ENCODE peak calls at places on chromosome 9, in seven cellular contexts. One of them, this sample, is unnamed.

GRCh38 chr9:129252937-129253819 is 75.1 kb upstream of the IER5L start:
- DNase-seq in aorta: peak; percentile 88
- DNase-seq in fibroblast of mammary gland: no peak
- DNase-seq in right atrium auricular region: no peak
- DNase-seq in prostate gland: no peak
- DNase-seq in body of pancreas: no peak
- DNase-seq in GM06990: no peak
- DNase-seq in this sample: no peak

GRCh38 chr9:38251036-38251335 is 141.5 kb upstream of the ALDH1B1 start:
- DNase-seq in aorta: no peak
- DNase-seq in fibroblast of mammary gland: no peak
- DNase-seq in right atrium auricular region: no peak
- DNase-seq in prostate gland: no peak
- DNase-seq in body of pancreas: no peak
- DNase-seq in GM06990: no peak
- DNase-seq in this sample: no peak

GRCh38 chr9:87567566-87567965 is 69.9 kb downstream of the DAPK1 start:
- DNase-seq in aorta: peak; percentile 82
- DNase-seq in fibroblast of mammary gland: peak; percentile 57
- DNase-seq in right atrium auricular region: no peak
- DNase-seq in prostate gland: no peak
- DNase-seq in body of pancreas: no peak
- DNase-seq in GM06990: no peak
- DNase-seq in this sample: no peak

GRCh38 chr9:94800424-94801117 is 74.1 kb downstream of the AOPEP start:
- DNase-seq in aorta: no peak
- DNase-seq in fibroblast of mammary gland: no peak
- DNase-seq in right atrium auricular region: no peak
- DNase-seq in prostate gland: no peak
- DNase-seq in body of pancreas: no peak
- DNase-seq in GM06990: no peak
- DNase-seq in this sample: no peak

GRCh38 chr9:127563579-127563978 is 48.5 kb upstream of the STXBP1 start:
- DNase-seq in aorta: no peak
- DNase-seq in fibroblast of mammary gland: no peak
- DNase-seq in right atrium auricular region: no peak
- DNase-seq in prostate gland: no peak
- DNase-seq in body of pancreas: no peak
- DNase-seq in GM06990: no peak
- DNase-seq in this sample: no peak

GRCh38 chr9:104850771-104851170 is 77.2 kb downstream of the ABCA1 start:
- DNase-seq in aorta: no peak
- DNase-seq in fibroblast of mammary gland: no peak
- DNase-seq in right atrium auricular region: no peak
- DNase-seq in prostate gland: no peak
- DNase-seq in body of pancreas: no peak
- DNase-seq in GM06990: no peak
- DNase-seq in this sample: no peak

GRCh38 chr9:127949827-127950512 is 12.3 kb upstream of the DPM2 start:
- DNase-seq in aorta: no peak
- DNase-seq in fibroblast of mammary gland: no peak
- DNase-seq in right atrium auricular region: no peak
- DNase-seq in prostate gland: no peak
- DNase-seq in body of pancreas: no peak
- DNase-seq in GM06990: no peak
- DNase-seq in this sample: no peak

GRCh38 chr9:16030513-16031185 is 477.8 kb downstream of the CCDC171 start:
- DNase-seq in aorta: no peak
- DNase-seq in fibroblast of mammary gland: peak; percentile 96
- DNase-seq in right atrium auricular region: no peak
- DNase-seq in prostate gland: no peak
- DNase-seq in body of pancreas: no peak
- DNase-seq in GM06990: peak; percentile 32
- DNase-seq in this sample: no peak

GRCh38 chr9:126461029-126461428 is 134.4 kb downstream of the MVB12B start:
- DNase-seq in aorta: no peak
- DNase-seq in fibroblast of mammary gland: no peak
- DNase-seq in right atrium auricular region: no peak
- DNase-seq in prostate gland: no peak
- DNase-seq in body of pancreas: no peak
- DNase-seq in GM06990: no peak
- DNase-seq in this sample: no peak

DNA sequence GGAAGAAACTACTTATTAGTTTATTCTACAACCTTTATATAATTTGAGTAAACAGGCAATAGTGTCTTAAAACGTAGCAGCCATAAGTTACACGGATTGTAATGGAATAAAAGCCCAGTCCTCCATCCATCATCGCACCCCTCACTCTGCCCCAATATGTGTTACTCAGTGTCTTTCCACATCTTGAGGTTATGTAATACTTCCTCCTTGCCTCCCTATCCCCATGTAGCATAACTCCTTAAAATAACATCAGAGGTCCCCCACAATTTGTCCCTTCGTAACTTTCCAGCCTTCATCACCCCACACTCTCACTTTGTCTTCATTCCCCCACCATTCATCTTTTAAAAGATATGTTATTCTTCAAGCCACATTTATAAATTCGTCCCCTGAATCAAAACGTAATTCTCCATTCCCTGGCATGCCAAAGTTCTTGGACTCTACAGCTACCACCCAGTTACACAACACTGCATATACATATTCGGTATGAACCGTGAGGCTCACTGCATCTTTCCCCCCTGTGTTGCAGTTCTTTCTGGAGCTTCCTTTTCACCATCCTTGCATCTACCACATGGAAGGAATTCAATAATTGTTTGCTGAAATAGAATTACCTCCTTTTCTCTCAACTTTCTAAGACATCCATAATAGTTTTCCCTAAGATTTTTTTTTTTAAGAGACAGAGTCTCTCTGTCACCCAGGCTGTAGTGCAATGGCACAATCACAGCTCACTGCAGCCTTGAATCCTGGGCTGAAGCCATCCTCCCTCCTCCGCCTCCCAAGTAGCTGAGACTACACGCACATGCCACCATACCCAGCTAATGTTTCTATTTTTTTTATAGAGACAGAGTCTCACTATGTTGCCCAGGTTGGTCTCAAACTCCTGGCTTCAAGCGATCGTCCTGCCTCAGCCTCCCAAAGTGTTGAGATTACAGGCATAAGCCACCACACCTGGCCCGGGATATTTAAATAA is 3.4 kb downstream of the LPAR1 start:
- DNase-seq in aorta: no peak
- DNase-seq in fibroblast of mammary gland: peak; percentile 55
- DNase-seq in right atrium auricular region: no peak
- DNase-seq in prostate gland: no peak
- DNase-seq in body of pancreas: no peak
- DNase-seq in GM06990: no peak
- DNase-seq in this sample: no peak
- H3K4me3 ChIP-seq in aorta: no peak overlapping the region
- H3K4me3 ChIP-seq in fibroblast of mammary gland: peak overlapping the region; percentile 80
- H3K4me3 ChIP-seq in right atrium auricular region: peak overlapping the region; percentile 9
- H3K4me3 ChIP-seq in prostate gland: no peak overlapping the region
- H3K4me3 ChIP-seq in body of pancreas: no peak overlapping the region
- H3K4me3 ChIP-seq in GM06990: no peak overlapping the region
- H3K4me3 ChIP-seq in this sample: no peak overlapping the region

GRCh38 chr9:131098391-131099087 is 2.2 kb downstream of the AIF1L start:
- DNase-seq in aorta: no peak
- DNase-seq in fibroblast of mammary gland: no peak
- DNase-seq in right atrium auricular region: no peak
- DNase-seq in prostate gland: no peak
- DNase-seq in body of pancreas: no peak
- DNase-seq in GM06990: no peak
- DNase-seq in this sample: no peak
- H3K4me3 ChIP-seq in aorta: no peak overlapping the region
- H3K4me3 ChIP-seq in fibroblast of mammary gland: no peak overlapping the region
- H3K4me3 ChIP-seq in right atrium auricular region: no peak overlapping the region
- H3K4me3 ChIP-seq in prostate gland: no peak overlapping the region
- H3K4me3 ChIP-seq in body of pancreas: no peak overlapping the region
- H3K4me3 ChIP-seq in GM06990: no peak overlapping the region
- H3K4me3 ChIP-seq in this sample: no peak overlapping the region

GRCh38 chr9:137082222-137082924 is 4.4 kb upstream of the MAN1B1 start:
- DNase-seq in aorta: peak; percentile 69
- DNase-seq in fibroblast of mammary gland: no peak
- DNase-seq in right atrium auricular region: no peak
- DNase-seq in prostate gland: no peak
- DNase-seq in body of pancreas: no peak
- DNase-seq in GM06990: no peak
- DNase-seq in this sample: no peak
- H3K4me3 ChIP-seq in aorta: no peak overlapping the region
- H3K4me3 ChIP-seq in fibroblast of mammary gland: no peak overlapping the region
- H3K4me3 ChIP-seq in right atrium auricular region: no peak overlapping the region
- H3K4me3 ChIP-seq in prostate gland: no peak overlapping the region
- H3K4me3 ChIP-seq in body of pancreas: no peak overlapping the region
- H3K4me3 ChIP-seq in GM06990: no peak overlapping the region
- H3K4me3 ChIP-seq in this sample: no peak overlapping the region

GRCh38 chr9:100108572-100108971 is 9.5 kb downstream of the INVS start:
- DNase-seq in aorta: no peak
- DNase-seq in fibroblast of mammary gland: peak; percentile 23
- DNase-seq in right atrium auricular region: no peak
- DNase-seq in prostate gland: no peak
- DNase-seq in body of pancreas: no peak
- DNase-seq in GM06990: no peak
- DNase-seq in this sample: no peak
- H3K4me3 ChIP-seq in aorta: no peak overlapping the region
- H3K4me3 ChIP-seq in fibroblast of mammary gland: no peak overlapping the region
- H3K4me3 ChIP-seq in right atrium auricular region: no peak overlapping the region
- H3K4me3 ChIP-seq in prostate gland: no peak overlapping the region
- H3K4me3 ChIP-seq in body of pancreas: no peak overlapping the region
- H3K4me3 ChIP-seq in GM06990: no peak overlapping the region
- H3K4me3 ChIP-seq in this sample: no peak overlapping the region

GRCh38 chr9:89742660-89743059 is 137.8 kb downstream of the GADD45G start:
- DNase-seq in aorta: no peak
- DNase-seq in fibroblast of mammary gland: no peak
- DNase-seq in right atrium auricular region: no peak
- DNase-seq in prostate gland: no peak
- DNase-seq in body of pancreas: no peak
- DNase-seq in GM06990: peak; percentile 20
- DNase-seq in this sample: no peak
- H3K4me3 ChIP-seq in aorta: no peak overlapping the region
- H3K4me3 ChIP-seq in fibroblast of mammary gland: no peak overlapping the region
- H3K4me3 ChIP-seq in right atrium auricular region: no peak overlapping the region
- H3K4me3 ChIP-seq in prostate gland: no peak overlapping the region
- H3K4me3 ChIP-seq in body of pancreas: no peak overlapping the region
- H3K4me3 ChIP-seq in GM06990: no peak overlapping the region
- H3K4me3 ChIP-seq in this sample: no peak overlapping the region

GRCh38 chr9:20872340-20872977 is 159.0 kb downstream of the HACD4 start:
- DNase-seq in aorta: no peak
- DNase-seq in fibroblast of mammary gland: peak; percentile 84
- DNase-seq in right atrium auricular region: no peak
- DNase-seq in prostate gland: no peak
- DNase-seq in body of pancreas: no peak
- DNase-seq in GM06990: no peak
- DNase-seq in this sample: no peak

GRCh38 chr9:20873240-20873860 is 158.1 kb downstream of the HACD4 start:
- DNase-seq in aorta: no peak
- DNase-seq in fibroblast of mammary gland: peak; percentile 69
- DNase-seq in right atrium auricular region: no peak
- DNase-seq in prostate gland: no peak
- DNase-seq in body of pancreas: no peak
- DNase-seq in GM06990: no peak
- DNase-seq in this sample: no peak
- H3K4me3 ChIP-seq in aorta: no peak overlapping the region
- H3K4me3 ChIP-seq in fibroblast of mammary gland: no peak overlapping the region
- H3K4me3 ChIP-seq in right atrium auricular region: no peak overlapping the region
- H3K4me3 ChIP-seq in prostate gland: no peak overlapping the region
- H3K4me3 ChIP-seq in body of pancreas: no peak overlapping the region
- H3K4me3 ChIP-seq in GM06990: no peak overlapping the region
- H3K4me3 ChIP-seq in this sample: no peak overlapping the region

GRCh38 chr9:119924736-119925135 is 555.5 kb upstream of the BRINP1 start:
- DNase-seq in aorta: no peak
- DNase-seq in fibroblast of mammary gland: no peak
- DNase-seq in right atrium auricular region: no peak
- DNase-seq in prostate gland: no peak
- DNase-seq in body of pancreas: no peak
- DNase-seq in GM06990: no peak
- DNase-seq in this sample: no peak
- H3K4me3 ChIP-seq in aorta: no peak overlapping the region
- H3K4me3 ChIP-seq in fibroblast of mammary gland: no peak overlapping the region
- H3K4me3 ChIP-seq in right atrium auricular region: no peak overlapping the region
- H3K4me3 ChIP-seq in prostate gland: no peak overlapping the region
- H3K4me3 ChIP-seq in body of pancreas: no peak overlapping the region
- H3K4me3 ChIP-seq in GM06990: no peak overlapping the region
- H3K4me3 ChIP-seq in this sample: no peak overlapping the region

GRCh38 chr9:219670-220365 is 5.2 kb downstream of the DOCK8 start:
- DNase-seq in aorta: no peak
- DNase-seq in fibroblast of mammary gland: no peak
- DNase-seq in right atrium auricular region: no peak
- DNase-seq in prostate gland: no peak
- DNase-seq in body of pancreas: peak; percentile 30
- DNase-seq in GM06990: no peak
- DNase-seq in this sample: no peak

GRCh38 chr9:214488-215448 is at the start of gene DOCK8:
- DNase-seq in aorta: peak; percentile 84
- DNase-seq in fibroblast of mammary gland: peak; percentile 21
- DNase-seq in right atrium auricular region: no peak
- DNase-seq in prostate gland: peak; percentile 55
- DNase-seq in body of pancreas: peak; percentile 78
- DNase-seq in GM06990: peak; percentile 90
- DNase-seq in this sample: no peak

GRCh38 chr9:211557-211956 is 3.1 kb upstream of the DOCK8 start:
- DNase-seq in aorta: no peak
- DNase-seq in fibroblast of mammary gland: peak; percentile 54
- DNase-seq in right atrium auricular region: no peak
- DNase-seq in prostate gland: no peak
- DNase-seq in body of pancreas: peak; percentile 81
- DNase-seq in GM06990: no peak
- DNase-seq in this sample: no peak

GRCh38 chr9:212265-212664 is 2.4 kb upstream of the DOCK8 start:
- DNase-seq in aorta: no peak
- DNase-seq in fibroblast of mammary gland: no peak
- DNase-seq in right atrium auricular region: no peak
- DNase-seq in prostate gland: no peak
- DNase-seq in body of pancreas: peak; percentile 32
- DNase-seq in GM06990: no peak
- DNase-seq in this sample: no peak

GRCh38 chr9:215631-216155 is 1.0 kb downstream of the DOCK8 start:
- DNase-seq in aorta: no peak
- DNase-seq in fibroblast of mammary gland: no peak
- DNase-seq in right atrium auricular region: no peak
- DNase-seq in prostate gland: no peak
- DNase-seq in body of pancreas: no peak
- DNase-seq in GM06990: no peak
- DNase-seq in this sample: no peak
- H3K4me3 ChIP-seq in aorta: no peak overlapping the region
- H3K4me3 ChIP-seq in fibroblast of mammary gland: no peak overlapping the region
- H3K4me3 ChIP-seq in right atrium auricular region: peak overlapping the region; percentile 43
- H3K4me3 ChIP-seq in prostate gland: peak overlapping the region; percentile 43
- H3K4me3 ChIP-seq in body of pancreas: peak overlapping the region; percentile 51
- H3K4me3 ChIP-seq in GM06990: peak overlapping the region; percentile 73
- H3K4me3 ChIP-seq in this sample: no peak overlapping the region

GRCh38 chr9:21803674-21804048 is 1.2 kb downstream of the MTAP start:
- DNase-seq in aorta: no peak
- DNase-seq in fibroblast of mammary gland: no peak
- DNase-seq in right atrium auricular region: no peak
- DNase-seq in prostate gland: no peak
- DNase-seq in body of pancreas: no peak
- DNase-seq in GM06990: no peak
- DNase-seq in this sample: no peak
- H3K4me3 ChIP-seq in aorta: peak overlapping the region; percentile 32
- H3K4me3 ChIP-seq in fibroblast of mammary gland: peak overlapping the region; percentile 81
- H3K4me3 ChIP-seq in right atrium auricular region: peak overlapping the region; percentile 65
- H3K4me3 ChIP-seq in prostate gland: peak overlapping the region; percentile 73
- H3K4me3 ChIP-seq in body of pancreas: peak overlapping the region; percentile 86
- H3K4me3 ChIP-seq in GM06990: peak overlapping the region; percentile 79
- H3K4me3 ChIP-seq in this sample: peak overlapping the region; percentile 71

GRCh38 chr9:34036625-34037024 is 12.1 kb downstream of the UBAP2 start:
- DNase-seq in aorta: no peak
- DNase-seq in fibroblast of mammary gland: no peak
- DNase-seq in right atrium auricular region: no peak
- DNase-seq in prostate gland: no peak
- DNase-seq in body of pancreas: no peak
- DNase-seq in GM06990: no peak
- DNase-seq in this sample: no peak
- H3K4me3 ChIP-seq in aorta: no peak overlapping the region
- H3K4me3 ChIP-seq in fibroblast of mammary gland: no peak overlapping the region
- H3K4me3 ChIP-seq in right atrium auricular region: no peak overlapping the region
- H3K4me3 ChIP-seq in prostate gland: no peak overlapping the region
- H3K4me3 ChIP-seq in body of pancreas: no peak overlapping the region
- H3K4me3 ChIP-seq in GM06990: no peak overlapping the region
- H3K4me3 ChIP-seq in this sample: no peak overlapping the region

This sample was measured in LNCaP clone FGC.